ENCODE peak calls at places on chromosomes 6 and 20, in four cellular contexts. O is foreskin fibroblast, Z is epithelial cell of esophagus, S is MCF 10A. U is an unnamed sample.

GRCh38 chr6:37784585-37784967 is 35.0 kb upstream of the ZFAND3 start:
- DNase-seq in O (no peak), S (no peak), Z (no peak), U (no peak)

GRCh38 chr20:3203315-3204123 is 963 bp downstream of the DDRGK1 start:
- DNase-seq in Z (peak; percentile 25), O (no peak), S (peak; percentile 32), U (no peak)

GRCh38 chr6:26294276-26294675 is 70.7 kb upstream of the BTN3A2 start:
- DNase-seq in S (no peak), O (no peak), Z (no peak), U (no peak)

GRCh38 chr6:145886228-145886956 is 71.8 kb upstream of the FBXO30 start:
- DNase-seq in Z (no peak), S (no peak), O (peak; percentile 52), U (no peak)

GRCh38 chr6:156107514-156108150 is 652.0 kb upstream of the NOX3 start:
- DNase-seq in S (no peak), O (no peak), Z (peak; percentile 3), U (no peak)

GRCh38 chr6:100001915-100002388 is 7.9 kb upstream of the MCHR2 start:
- DNase-seq in S (peak; percentile 66), O (peak; percentile 37), Z (peak; percentile 65), U (peak; percentile 15)

GRCh38 chr6:78995946-78996345 is 82.1 kb downstream of the PHIP start:
- DNase-seq in O (no peak), Z (peak; percentile 23), S (no peak), U (no peak)

GRCh38 chr6:39836621-39837020 is 44.4 kb downstream of the DAAM2 start:
- DNase-seq in S (no peak), Z (no peak), O (no peak), U (no peak)

GRCh38 chr6:146856296-146856695 is 257.5 kb downstream of the ADGB start:
- DNase-seq in S (no peak), Z (no peak), O (no peak), U (no peak)

GRCh38 chr6:153852034-153852433 is 187.0 kb upstream of the OPRM1 start:
- DNase-seq in O (no peak), S (peak; percentile 61), Z (peak; percentile 3), U (no peak)

GRCh38 chr6:154156135-154156948 is 117.3 kb downstream of the OPRM1 start:
- DNase-seq in O (peak; percentile 24), Z (peak; percentile 60), S (peak; percentile 57), U (no peak)

GRCh38 chr20:1383621-1384404 is 9.0 kb downstream of the FKBP1A start:
- DNase-seq in Z (no peak), S (no peak), O (no peak), U (no peak)

GRCh38 chr20:63128367-63128766 is 87.6 kb downstream of the YTHDF1 start:
- DNase-seq in Z (no peak), S (no peak), O (no peak), U (no peak)

GRCh38 chr20:17314262-17314661 is 87.4 kb downstream of the PCSK2 start:
- DNase-seq in O (no peak), S (peak; percentile 6), Z (peak; percentile 2), U (no peak)

GRCh38 chr20:41436679-41437078 is 70.1 kb upstream of the EMILIN3 start:
- DNase-seq in O (peak; percentile 83), Z (peak; percentile 11), S (no peak), U (peak; percentile 22)
- TF ChIP-seq CTCF in O (no peak), Z (no peak), S (no peak), U (no peak)

GRCh38 chr6:149316740-149317655 is 514 bp upstream of the TAB2 start:
- DNase-seq in Z (peak; percentile 93), S (peak; percentile 89), O (peak; percentile 91), U (peak; percentile 79)
- TF ChIP-seq CTCF in Z (no peak), S (no peak), O (no peak), U (no peak)

GRCh38 chr6:5746392-5747140 is 260.2 kb downstream of the NRN1 start:
- DNase-seq in S (no peak), O (peak; percentile 32), Z (peak; percentile 19), U (no peak)
- TF ChIP-seq CTCF in S (no peak), O (peak; percentile 40), Z (peak; percentile 30), U (no peak)

GRCh38 chr20:37941332-37941731 is 38.4 kb downstream of the VSTM2L start:
- DNase-seq in S (no peak), Z (no peak), O (no peak), U (no peak)
- TF ChIP-seq CTCF in S (no peak), Z (no peak), O (no peak), U (no peak)

DNA sequence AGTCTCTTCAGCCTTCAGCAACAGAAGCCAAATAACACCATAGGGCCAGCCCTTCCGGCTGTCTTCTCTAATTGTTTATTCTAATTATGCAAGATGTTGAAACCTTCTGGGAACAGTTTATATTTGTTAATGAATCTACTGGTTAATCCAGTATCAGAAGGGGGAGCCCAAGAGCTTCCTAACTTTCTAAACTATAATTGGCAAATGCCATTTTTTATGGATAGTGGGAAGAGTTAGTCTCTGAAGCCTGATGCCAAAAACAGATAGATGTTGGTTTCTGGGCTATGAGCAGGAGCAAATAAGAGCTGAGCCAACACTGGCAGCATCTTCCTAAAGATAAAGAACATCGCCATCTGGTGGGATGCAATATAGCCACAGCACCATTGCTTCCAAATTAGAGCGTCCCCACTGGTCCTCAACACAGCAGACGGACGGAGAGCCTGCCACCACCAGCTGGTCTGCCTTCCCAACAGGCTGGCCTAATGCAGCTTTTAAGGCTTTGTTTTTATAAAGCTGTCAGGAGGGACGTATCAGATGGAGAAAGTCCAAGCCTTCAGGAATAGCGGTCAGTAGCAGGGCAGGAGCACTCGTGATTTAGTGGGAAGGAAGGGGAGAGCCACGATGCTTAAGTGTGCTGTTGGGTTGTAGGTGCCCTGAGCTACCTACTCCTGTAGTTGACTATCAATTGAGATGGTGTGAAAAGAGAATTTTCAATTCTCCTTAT is 118.8 kb downstream of the RALGAPA2 start:
- DNase-seq in Z (peak; percentile 54), O (peak; percentile 36), S (peak; percentile 46), U (no peak)
- TF ChIP-seq CTCF in Z (peak; percentile 60), O (peak; percentile 76), S (peak; percentile 49), U (peak; percentile 50)

GRCh38 chr6:148954461-148954860 is 207.6 kb downstream of the UST start:
- DNase-seq in Z (no peak), O (no peak), S (peak; percentile 6), U (no peak)
- TF ChIP-seq CTCF in Z (no peak), O (no peak), S (no peak), U (no peak)

GRCh38 chr6:159540152-159540551 is 152.9 kb downstream of the SOD2 start:
- DNase-seq in O (no peak), Z (no peak), S (no peak), U (no peak)
- TF ChIP-seq CTCF in O (no peak), Z (no peak), S (no peak), U (no peak)

GRCh38 chr6:108163267-108163643 is 2.6 kb upstream of the NR2E1 start:
- DNase-seq in O (no peak), S (peak; percentile 34), Z (peak; percentile 72), U (no peak)
- TF ChIP-seq CTCF in O (no peak), S (no peak), Z (no peak), U (no peak)

GRCh38 chr20:56843817-56844216 is 214.7 kb downstream of the TFAP2C start:
- DNase-seq in S (peak; percentile 20), Z (no peak), O (no peak), U (no peak)
- TF ChIP-seq CTCF in S (no peak), Z (peak; percentile 8), O (peak; percentile 17), U (no peak)